ENCODE peak calls at places on chromosome 4, in eight cellular contexts. One of them, this sample, is unnamed.
A peak's percentile ranks its signal among the peaks of the same experiment; 100 is the strongest.

GRCh38 chr4:30720021-30720655 is at the start of gene PCDH7:
- DNase-seq in NB4: peak; percentile 41
- DNase-seq in suprapubic skin: no peak
- DNase-seq in heart left ventricle: peak; percentile 47
- DNase-seq in thyroid gland: peak; percentile 69
- DNase-seq in body of pancreas: no peak
- DNase-seq in upper lobe of left lung: no peak
- DNase-seq in A549: peak; percentile 7
- DNase-seq in this sample: no peak

GRCh38 chr4:153241970-153242847 is 38.0 kb downstream of the TRIM2 start:
- DNase-seq in body of pancreas: peak; percentile 27
- DNase-seq in NB4: no peak
- DNase-seq in heart left ventricle: peak; percentile 39
- DNase-seq in upper lobe of left lung: no peak
- DNase-seq in suprapubic skin: no peak
- DNase-seq in A549: no peak
- DNase-seq in thyroid gland: no peak
- DNase-seq in this sample: no peak

GRCh38 chr4:111198426-111198825 is 575.5 kb upstream of the PITX2 start:
- DNase-seq in thyroid gland: no peak
- DNase-seq in heart left ventricle: no peak
- DNase-seq in body of pancreas: no peak
- DNase-seq in NB4: no peak
- DNase-seq in upper lobe of left lung: no peak
- DNase-seq in A549: no peak
- DNase-seq in suprapubic skin: no peak
- DNase-seq in this sample: no peak

GRCh38 chr4:8495803-8496202 is 55.2 kb downstream of the TRMT44 start:
- DNase-seq in suprapubic skin: no peak
- DNase-seq in heart left ventricle: no peak
- DNase-seq in A549: no peak
- DNase-seq in upper lobe of left lung: no peak
- DNase-seq in NB4: peak; percentile 39
- DNase-seq in thyroid gland: no peak
- DNase-seq in body of pancreas: no peak
- DNase-seq in this sample: no peak

GRCh38 chr4:8528713-8529112 is 51.5 kb upstream of the GPR78 start:
- DNase-seq in heart left ventricle: no peak
- DNase-seq in A549: no peak
- DNase-seq in upper lobe of left lung: no peak
- DNase-seq in suprapubic skin: no peak
- DNase-seq in NB4: no peak
- DNase-seq in thyroid gland: no peak
- DNase-seq in body of pancreas: no peak
- DNase-seq in this sample: no peak

GRCh38 chr4:41538887-41539498 is 1.0 kb downstream of the LIMCH1 start:
- DNase-seq in upper lobe of left lung: no peak
- DNase-seq in A549: no peak
- DNase-seq in NB4: no peak
- DNase-seq in body of pancreas: no peak
- DNase-seq in thyroid gland: no peak
- DNase-seq in suprapubic skin: no peak
- DNase-seq in heart left ventricle: peak; percentile 53
- DNase-seq in this sample: no peak

GRCh38 chr4:6177587-6178197 is 22.7 kb downstream of the JAKMIP1 start:
- DNase-seq in NB4: peak; percentile 37
- DNase-seq in suprapubic skin: no peak
- DNase-seq in thyroid gland: no peak
- DNase-seq in heart left ventricle: no peak
- DNase-seq in upper lobe of left lung: no peak
- DNase-seq in A549: no peak
- DNase-seq in body of pancreas: peak; percentile 16
- DNase-seq in this sample: no peak

GRCh38 chr4:144410230-144410783 is 235.6 kb upstream of the HHIP start:
- DNase-seq in upper lobe of left lung: no peak
- DNase-seq in NB4: peak; percentile 1
- DNase-seq in A549: no peak
- DNase-seq in suprapubic skin: no peak
- DNase-seq in body of pancreas: no peak
- DNase-seq in heart left ventricle: no peak
- DNase-seq in thyroid gland: no peak
- DNase-seq in this sample: no peak

GRCh38 chr4:139243448-139244365 is 36.3 kb downstream of the MGARP start:
- DNase-seq in suprapubic skin: no peak
- DNase-seq in body of pancreas: peak; percentile 51
- DNase-seq in thyroid gland: peak; percentile 4
- DNase-seq in upper lobe of left lung: no peak
- DNase-seq in heart left ventricle: no peak
- DNase-seq in A549: no peak
- DNase-seq in NB4: no peak
- DNase-seq in this sample: no peak

GRCh38 chr4:80125252-80126177 is 52.5 kb upstream of the ANTXR2 start:
- DNase-seq in body of pancreas: no peak
- DNase-seq in A549: no peak
- DNase-seq in heart left ventricle: no peak
- DNase-seq in suprapubic skin: no peak
- DNase-seq in upper lobe of left lung: no peak
- DNase-seq in NB4: peak; percentile 86
- DNase-seq in thyroid gland: no peak
- DNase-seq in this sample: no peak

DNA sequence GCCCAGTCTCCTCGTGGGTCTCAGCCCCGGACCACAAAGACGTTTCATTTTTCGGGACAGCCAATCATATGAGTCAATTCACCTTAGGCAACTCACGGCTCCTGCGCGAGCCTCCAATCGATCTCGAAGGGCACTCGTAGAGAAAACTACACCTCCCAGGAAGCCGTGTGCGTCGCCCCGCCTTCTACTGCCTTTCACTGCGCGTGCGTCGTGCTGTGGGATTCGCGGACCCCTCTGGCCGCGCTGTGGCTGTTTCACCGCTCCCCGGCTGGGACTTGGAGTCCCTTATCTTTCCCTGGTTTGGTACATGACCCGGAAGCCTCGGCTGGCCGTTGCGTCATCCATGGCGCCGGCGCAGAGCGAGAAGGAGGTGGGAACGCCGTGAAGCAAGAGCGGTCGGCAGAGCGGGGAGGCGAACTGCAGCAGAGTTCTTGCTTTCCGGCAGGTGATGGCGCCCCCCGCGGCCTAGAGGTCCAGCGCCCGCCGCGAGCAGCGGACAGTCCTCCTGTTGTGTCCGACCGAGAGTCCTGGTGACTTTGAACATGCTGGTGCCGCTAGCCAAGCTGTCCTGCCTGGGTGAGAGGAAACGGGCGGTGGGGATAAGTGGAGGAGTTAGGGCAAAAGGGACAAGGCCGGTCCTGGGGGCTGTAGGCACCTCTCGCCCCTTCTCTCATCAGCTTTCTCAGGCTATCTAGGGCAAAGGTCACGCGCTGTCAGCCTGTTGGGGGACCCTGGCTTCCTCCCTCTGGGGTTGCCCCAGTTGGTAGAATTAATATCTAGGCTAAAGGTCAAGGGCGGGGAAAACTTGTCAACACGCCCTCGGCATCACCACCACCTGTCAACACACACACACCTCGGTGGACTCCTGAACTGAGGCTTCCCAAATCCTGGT is at the start of gene ETFDH:
- DNase-seq in upper lobe of left lung: peak; percentile 99
- DNase-seq in suprapubic skin: peak; percentile 99
- DNase-seq in thyroid gland: peak; percentile 99
- DNase-seq in heart left ventricle: peak; percentile 100
- DNase-seq in NB4: peak; percentile 99
- DNase-seq in A549: peak; percentile 93
- DNase-seq in body of pancreas: peak; percentile 99
- DNase-seq in this sample: peak; percentile 99
- TF ChIP-seq POLR2A in upper lobe of left lung: peak; percentile 71
- TF ChIP-seq POLR2A in suprapubic skin: peak; percentile 78
- TF ChIP-seq POLR2A in thyroid gland: peak; percentile 59
- TF ChIP-seq POLR2A in heart left ventricle: no peak
- TF ChIP-seq POLR2A in NB4: peak; percentile 29
- TF ChIP-seq POLR2A in A549: no peak
- TF ChIP-seq POLR2A in body of pancreas: peak; percentile 88
- TF ChIP-seq POLR2A in this sample: peak; percentile 95

DNA sequence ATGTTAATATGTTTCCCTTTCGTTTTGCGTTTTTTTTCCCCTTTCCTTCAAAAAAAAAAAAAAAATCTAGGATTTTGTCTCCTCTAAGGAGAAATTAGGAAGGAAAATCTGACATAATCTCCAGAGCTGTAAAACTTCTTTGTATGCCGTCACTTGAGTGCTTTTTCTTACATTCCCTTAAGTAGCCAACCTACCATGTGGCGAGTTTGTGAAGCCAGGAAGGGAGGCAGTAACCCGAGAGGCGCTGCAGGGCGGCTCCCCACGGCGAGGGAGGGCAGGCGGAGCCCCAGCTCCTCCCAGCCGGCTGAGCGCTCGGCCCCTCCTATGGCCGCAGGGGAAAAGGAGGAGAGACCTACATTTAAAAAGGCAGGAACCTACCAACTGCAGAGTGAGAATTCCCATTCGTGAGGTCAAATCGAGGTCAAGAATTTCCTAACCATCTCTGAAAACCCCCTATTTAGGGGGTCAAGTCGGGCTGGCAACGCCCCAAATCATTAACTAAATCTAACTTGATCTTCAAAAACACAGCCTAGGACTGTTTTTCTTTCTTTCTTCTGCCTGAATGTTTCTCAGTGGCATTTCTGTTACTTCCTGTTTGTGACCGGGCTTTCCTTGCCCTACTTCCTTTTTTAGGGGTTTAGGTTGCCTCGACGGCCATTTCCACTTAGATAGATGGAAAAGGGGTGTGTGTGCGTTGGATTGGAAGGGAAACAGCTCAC is 345.1 kb upstream of the KLF3 start:
- DNase-seq in thyroid gland: peak; percentile 87
- DNase-seq in heart left ventricle: peak; percentile 94
- DNase-seq in body of pancreas: peak; percentile 93
- DNase-seq in NB4: peak; percentile 98
- DNase-seq in suprapubic skin: peak; percentile 94
- DNase-seq in A549: peak; percentile 81
- DNase-seq in upper lobe of left lung: peak; percentile 94
- DNase-seq in this sample: peak; percentile 94
- TF ChIP-seq POLR2A in thyroid gland: no peak
- TF ChIP-seq POLR2A in heart left ventricle: no peak
- TF ChIP-seq POLR2A in body of pancreas: no peak
- TF ChIP-seq POLR2A in NB4: peak; percentile 72
- TF ChIP-seq POLR2A in suprapubic skin: no peak
- TF ChIP-seq POLR2A in A549: no peak
- TF ChIP-seq POLR2A in upper lobe of left lung: no peak
- TF ChIP-seq POLR2A in this sample: peak; percentile 60

GRCh38 chr4:21952549-21952948 is 4.0 kb upstream of the KCNIP4 start:
- DNase-seq in A549: no peak
- DNase-seq in upper lobe of left lung: no peak
- DNase-seq in suprapubic skin: no peak
- DNase-seq in thyroid gland: no peak
- DNase-seq in NB4: no peak
- DNase-seq in heart left ventricle: no peak
- DNase-seq in body of pancreas: no peak
- DNase-seq in this sample: no peak

GRCh38 chr4:21949073-21949457 is 493 bp upstream of the KCNIP4 start:
- DNase-seq in A549: no peak
- DNase-seq in NB4: no peak
- DNase-seq in body of pancreas: no peak
- DNase-seq in upper lobe of left lung: peak; percentile 20
- DNase-seq in suprapubic skin: no peak
- DNase-seq in thyroid gland: peak; percentile 65
- DNase-seq in heart left ventricle: peak; percentile 22
- DNase-seq in this sample: peak; percentile 50

GRCh38 chr4:21948347-21949072 is at the start of gene KCNIP4:
- DNase-seq in heart left ventricle: no peak
- DNase-seq in A549: no peak
- DNase-seq in suprapubic skin: peak; percentile 51
- DNase-seq in body of pancreas: no peak
- DNase-seq in NB4: no peak
- DNase-seq in upper lobe of left lung: no peak
- DNase-seq in thyroid gland: peak; percentile 15
- DNase-seq in this sample: peak; percentile 39

GRCh38 chr4:21954406-21954805 is 5.8 kb upstream of the KCNIP4 start:
- DNase-seq in A549: no peak
- DNase-seq in suprapubic skin: no peak
- DNase-seq in thyroid gland: no peak
- DNase-seq in upper lobe of left lung: no peak
- DNase-seq in heart left ventricle: no peak
- DNase-seq in body of pancreas: no peak
- DNase-seq in NB4: no peak
- DNase-seq in this sample: no peak

DNA sequence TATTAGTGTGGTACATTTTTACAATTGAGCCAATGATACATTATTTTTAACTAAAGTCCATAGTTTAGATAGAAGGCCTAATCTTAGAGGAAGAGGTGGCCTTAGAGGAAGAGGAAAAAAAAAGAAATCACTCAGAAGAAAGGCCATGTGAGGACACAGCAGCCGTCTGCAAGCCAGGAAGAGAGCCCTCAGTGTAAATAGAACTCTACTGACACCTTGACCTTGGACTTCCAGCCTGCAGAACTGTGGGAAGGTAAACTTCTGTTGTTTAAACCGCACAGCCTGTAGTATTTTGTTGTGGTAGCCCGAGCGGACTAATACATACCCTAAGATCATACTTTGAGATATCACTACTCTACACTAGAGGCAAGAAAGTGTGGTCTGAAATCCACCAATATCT is 5.1 kb upstream of the KCNIP4 start:
- DNase-seq in body of pancreas: no peak
- DNase-seq in upper lobe of left lung: no peak
- DNase-seq in suprapubic skin: no peak
- DNase-seq in heart left ventricle: no peak
- DNase-seq in thyroid gland: no peak
- DNase-seq in A549: no peak
- DNase-seq in NB4: no peak
- DNase-seq in this sample: no peak
- TF ChIP-seq POLR2A in body of pancreas: no peak
- TF ChIP-seq POLR2A in upper lobe of left lung: no peak
- TF ChIP-seq POLR2A in suprapubic skin: no peak
- TF ChIP-seq POLR2A in heart left ventricle: no peak
- TF ChIP-seq POLR2A in thyroid gland: no peak
- TF ChIP-seq POLR2A in A549: no peak
- TF ChIP-seq POLR2A in NB4: no peak
- TF ChIP-seq POLR2A in this sample: no peak

GRCh38 chr4:1354136-1354982 is 7.4 kb downstream of the UVSSA start:
- DNase-seq in thyroid gland: no peak
- DNase-seq in body of pancreas: no peak
- DNase-seq in upper lobe of left lung: no peak
- DNase-seq in A549: no peak
- DNase-seq in heart left ventricle: no peak
- DNase-seq in NB4: peak; percentile 52
- DNase-seq in suprapubic skin: no peak
- DNase-seq in this sample: no peak

GRCh38 chr4:1354983-1355275 is 7.9 kb downstream of the UVSSA start:
- DNase-seq in NB4: no peak
- DNase-seq in A549: no peak
- DNase-seq in body of pancreas: no peak
- DNase-seq in thyroid gland: no peak
- DNase-seq in suprapubic skin: no peak
- DNase-seq in heart left ventricle: no peak
- DNase-seq in upper lobe of left lung: no peak
- DNase-seq in this sample: no peak

GRCh38 chr4:1356181-1356998 is 9.4 kb downstream of the UVSSA start:
- DNase-seq in upper lobe of left lung: peak; percentile 57
- DNase-seq in body of pancreas: peak; percentile 62
- DNase-seq in suprapubic skin: no peak
- DNase-seq in A549: peak; percentile 61
- DNase-seq in NB4: peak; percentile 77
- DNase-seq in thyroid gland: peak; percentile 61
- DNase-seq in heart left ventricle: peak; percentile 69
- DNase-seq in this sample: peak; percentile 47

GRCh38 chr4:1353186-1354055 is 6.4 kb downstream of the UVSSA start:
- DNase-seq in NB4: no peak
- DNase-seq in suprapubic skin: no peak
- DNase-seq in body of pancreas: no peak
- DNase-seq in A549: no peak
- DNase-seq in heart left ventricle: no peak
- DNase-seq in upper lobe of left lung: no peak
- DNase-seq in thyroid gland: no peak
- DNase-seq in this sample: no peak

GRCh38 chr4:1355378-1355777 is 8.4 kb downstream of the UVSSA start:
- DNase-seq in heart left ventricle: no peak
- DNase-seq in NB4: no peak
- DNase-seq in thyroid gland: no peak
- DNase-seq in A549: no peak
- DNase-seq in body of pancreas: no peak
- DNase-seq in suprapubic skin: no peak
- DNase-seq in upper lobe of left lung: no peak
- DNase-seq in this sample: no peak
- TF ChIP-seq POLR2A in heart left ventricle: no peak
- TF ChIP-seq POLR2A in NB4: no peak
- TF ChIP-seq POLR2A in thyroid gland: no peak
- TF ChIP-seq POLR2A in A549: no peak
- TF ChIP-seq POLR2A in body of pancreas: no peak
- TF ChIP-seq POLR2A in suprapubic skin: no peak
- TF ChIP-seq POLR2A in upper lobe of left lung: no peak
- TF ChIP-seq POLR2A in this sample: no peak